ENCODE peak calls at places on chromosomes 4 and X, in eight cellular contexts. I is CD4-positive, alpha-beta memory T cell; G is bronchial epithelial cell; X is A549; W is stimulated activated CD8-positive, alpha-beta memory T cell treated with anti-CD3 and anti-CD28 coated beads, Interleukin-2, amount 100 ng/mL, for 48 hours; L is fibroblast of villous mesenchyme; R is HCEC 1CT; D is SHP77. Z is an unnamed sample.

GRCh38 chrX:66833426-66833825 is 194.5 kb upstream of the EDA2R start:
- DNase-seq in X (no peak), L (no peak), G (no peak), R (no peak), D (no peak), W (no peak), I (no peak), Z (no peak)

GRCh38 chr4:166091914-166092510 is 219.0 kb downstream of the TLL1 start:
- DNase-seq in D (no peak), I (peak; percentile 4), X (peak; percentile 24), L (peak; percentile 45), R (peak; percentile 39), G (peak; percentile 46), W (no peak), Z (no peak)

GRCh38 chr4:184099541-184099966 is 118.1 kb downstream of the ENPP6 start:
- DNase-seq in L (no peak), D (no peak), X (no peak), R (no peak), I (no peak), G (no peak), W (no peak), Z (no peak)

GRCh38 chrX:125203379-125203736 is 116.3 kb upstream of the TEX13C start:
- DNase-seq in W (no peak), R (no peak), G (no peak), L (no peak), D (no peak), I (no peak), X (no peak), Z (no peak)

GRCh38 chr4:74546020-74546419 is 101.1 kb downstream of the AREG start:
- DNase-seq in D (no peak), X (peak; percentile 19), R (no peak), G (peak; percentile 96), L (peak; percentile 37), I (no peak), W (no peak), Z (no peak)

GRCh38 chrX:13827693-13828092 is 10.8 kb upstream of the GPM6B start:
- DNase-seq in D (no peak), I (no peak), W (no peak), L (no peak), R (no peak), X (no peak), G (peak; percentile 62), Z (no peak)

GRCh38 chrX:136538811-136539210 is 6.8 kb downstream of the VGLL1 start:
- DNase-seq in R (no peak), L (no peak), I (no peak), W (no peak), X (no peak), G (no peak), D (no peak), Z (no peak)

GRCh38 chrX:40146471-40147398 is 49.0 kb upstream of the BCOR start:
- DNase-seq in W (no peak), L (no peak), R (no peak), D (no peak), G (no peak), I (no peak), X (no peak), Z (no peak)

GRCh38 chrX:68072016-68072415 is 361.3 kb downstream of the OPHN1 start:
- DNase-seq in G (peak; percentile 43), I (no peak), D (no peak), X (no peak), L (no peak), R (peak; percentile 52), W (no peak), Z (no peak)

GRCh38 chr4:158915683-158916241 is 146.9 kb downstream of the FNIP2 start:
- DNase-seq in I (no peak), X (no peak), L (no peak), G (no peak), D (no peak), W (no peak), R (no peak), Z (no peak)

GRCh38 chr4:94453534-94453963 is 1.8 kb downstream of the PDLIM5 start:
- DNase-seq in R (no peak), I (no peak), L (peak; percentile 55), X (no peak), D (no peak), G (no peak), W (no peak), Z (no peak)

GRCh38 chrX:109537324-109537665 is 651 bp downstream of the NXT2 start:
- DNase-seq in W (no peak), L (peak; percentile 83), I (no peak), R (peak; percentile 45), D (no peak), X (peak; percentile 64), G (peak; percentile 90), Z (no peak)

GRCh38 chr4:158895797-158896442 is 127.1 kb downstream of the FNIP2 start:
- DNase-seq in W (no peak), R (no peak), I (no peak), L (peak; percentile 41), G (peak; percentile 53), X (peak; percentile 23), D (no peak), Z (no peak)

GRCh38 chrX:154304901-154305300 is 9.3 kb downstream of the TKTL1 start:
- DNase-seq in L (no peak), R (no peak), G (no peak), W (no peak), D (no peak), I (no peak), X (no peak), Z (no peak)

GRCh38 chr4:139223682-139224317 is 46.8 kb upstream of the ELF2 start:
- DNase-seq in X (no peak), I (no peak), D (no peak), G (peak; percentile 92), R (peak; percentile 27), L (peak; percentile 25), W (no peak), Z (no peak)

GRCh38 chr4:43855283-43855682 is 593.3 kb downstream of the KCTD8 start:
- DNase-seq in X (no peak), W (no peak), G (no peak), R (no peak), I (no peak), L (no peak), D (no peak), Z (no peak)

GRCh38 chr4:1081689-1082040 is 31.7 kb downstream of the RNF212 start:
- DNase-seq in W (peak; percentile 16), I (no peak), L (no peak), R (peak; percentile 35), X (peak; percentile 43), G (no peak), D (no peak), Z (no peak)

GRCh38 chrX:119541188-119541587 is 24.0 kb downstream of the STEEP1 start:
- DNase-seq in I (no peak), R (peak; percentile 75), L (peak; percentile 69), X (peak; percentile 55), G (peak; percentile 75), W (no peak), D (no peak), Z (no peak)

GRCh38 chr4:1080961-1081688 is 32.2 kb downstream of the RNF212 start:
- DNase-seq in W (no peak), I (no peak), D (peak; percentile 23), R (peak; percentile 37), L (no peak), X (no peak), G (peak; percentile 93), Z (peak; percentile 12)

GRCh38 chrX:30830544-30830943 is 58.5 kb downstream of the TAB3 start:
- DNase-seq in G (peak; percentile 14), R (no peak), W (no peak), X (no peak), I (no peak), D (no peak), L (no peak), Z (no peak)

GRCh38 chr4:1009647-1010521 is 1.5 kb upstream of the FGFRL1 start:
- DNase-seq in L (peak; percentile 53), R (peak; percentile 32), D (no peak), I (peak; percentile 77), G (no peak), W (peak; percentile 62), X (peak; percentile 49), Z (peak; percentile 64)

GRCh38 chr4:26820346-26820745 is 40.3 kb upstream of the STIM2 start:
- DNase-seq in L (no peak), X (no peak), R (no peak), G (no peak), I (no peak), W (no peak), D (no peak), Z (no peak)

GRCh38 chr4:106522839-106523238 is 154.3 kb upstream of the GIMD1 start:
- DNase-seq in R (no peak), I (no peak), G (peak; percentile 5), L (peak; percentile 4), D (no peak), X (peak; percentile 12), W (no peak), Z (no peak)

GRCh38 chr4:13476915-13477314 is 7.2 kb downstream of the RAB28 start:
- DNase-seq in W (no peak), D (no peak), L (peak; percentile 93), I (no peak), R (peak; percentile 47), X (no peak), G (no peak), Z (no peak)

GRCh38 chrX:109533631-109534030 is 3.0 kb upstream of the NXT2 start:
- DNase-seq in R (peak; percentile 46), L (no peak), G (peak; percentile 86), I (no peak), D (no peak), W (no peak), X (no peak), Z (no peak)

GRCh38 chr4:184053476-184053875 is 148.4 kb downstream of the STOX2 start:
- DNase-seq in I (no peak), G (peak; percentile 61), R (no peak), W (no peak), L (no peak), D (no peak), X (no peak), Z (no peak)

GRCh38 chr4:185833055-185833598 is 21.1 kb upstream of the SORBS2 start:
- DNase-seq in L (no peak), D (no peak), W (no peak), G (no peak), X (peak; percentile 28), R (no peak), I (no peak), Z (no peak)

GRCh38 chr4:100789991-100790390 is 272.2 kb upstream of the EMCN start:
- DNase-seq in I (no peak), W (no peak), X (no peak), L (no peak), D (no peak), R (no peak), G (no peak), Z (no peak)

GRCh38 chr4:184902550-184902949 is 76.8 kb upstream of the ACSL1 start:
- DNase-seq in D (no peak), G (no peak), L (no peak), I (no peak), W (no peak), X (no peak), R (no peak), Z (no peak)

GRCh38 chrX:23332101-23332887 is 2.4 kb upstream of the PTCHD1 start:
- DNase-seq in I (no peak), D (no peak), G (no peak), X (no peak), R (no peak), L (no peak), W (no peak), Z (no peak)

GRCh38 chr4:176499518-176499917 is 179.8 kb downstream of the SPCS3 start:
- DNase-seq in W (no peak), I (no peak), R (peak; percentile 80), L (peak; percentile 58), X (peak; percentile 33), D (no peak), G (no peak), Z (no peak)

GRCh38 chrX:50154429-50154828 is 46.4 kb downstream of the AKAP4 start:
- DNase-seq in G (no peak), D (no peak), L (no peak), X (no peak), R (no peak), W (no peak), I (no peak), Z (no peak)

GRCh38 chr4:165991325-165992180 is 118.5 kb downstream of the TLL1 start:
- DNase-seq in R (peak; percentile 22), G (peak; percentile 32), I (no peak), D (no peak), W (no peak), X (no peak), L (peak; percentile 1), Z (no peak)

GRCh38 chr4:151853034-151853433 is 92.2 kb upstream of the GATB start:
- DNase-seq in D (no peak), G (no peak), L (no peak), W (no peak), I (no peak), X (no peak), R (no peak), Z (no peak)

Z was measured in central memory CD4-positive, alpha-beta T cell.